ENCODE peak calls at places on chromosomes 1 and 21, in eight cellular contexts. O, H, L, R, K, Q, E and P are unnamed samples.

GRCh38 chr1:21608813-21609212 is 60.3 kb downstream of the RAP1GAP start:
- DNase-seq in O (no peak), H (no peak), L (no peak), R (no peak), K (no peak), Q (no peak), E (no peak), P (no peak)

GRCh38 chr1:8370928-8371327 is 53.0 kb downstream of the SLC45A1 start:
- DNase-seq in O (no peak), H (no peak), L (no peak), R (no peak), K (no peak), Q (no peak), E (peak), P (no peak)

GRCh38 chr1:173467426-173467825 is 9.7 kb upstream of the PRDX6 start:
- DNase-seq in O (no peak), H (no peak), L (no peak), R (peak), K (no peak), Q (no peak), E (no peak), P (no peak)

GRCh38 chr1:158060001-158060400 is 66.6 kb downstream of the KIRREL1 start:
- DNase-seq in O (no peak), H (no peak), L (no peak), R (no peak), K (no peak), Q (no peak), E (no peak), P (peak)

GRCh38 chr1:15523922-15524282 is at the start of gene CASP9:
- DNase-seq in O (no peak), H (no peak), L (no peak), R (no peak), K (no peak), Q (no peak), E (no peak), P (no peak)

GRCh38 chr1:185250063-185250462 is 67.0 kb downstream of the IVNS1ABP start:
- DNase-seq in O (no peak), H (no peak), L (no peak), R (no peak), K (no peak), Q (no peak), E (no peak), P (no peak)

GRCh38 chr1:234617986-234618725 is 8.2 kb upstream of the IRF2BP2 start:
- DNase-seq in O (no peak), H (no peak), L (no peak), R (peak), K (no peak), Q (no peak), E (no peak), P (no peak)

GRCh38 chr1:209029737-209030136 is 553.8 kb upstream of the CAMK1G start:
- DNase-seq in O (no peak), H (no peak), L (no peak), R (no peak), K (no peak), Q (no peak), E (no peak), P (no peak)

GRCh38 chr1:171460018-171460585 is 25.2 kb upstream of the PRRC2C start:
- DNase-seq in O (no peak), H (no peak), L (no peak), R (no peak), K (no peak), Q (no peak), E (no peak), P (no peak)

GRCh38 chr1:84541679-84542078 is 32.6 kb downstream of the CTBS start:
- DNase-seq in O (no peak), H (no peak), L (no peak), R (no peak), K (no peak), Q (no peak), E (no peak), P (no peak)

GRCh38 chr21:27704567-27705166 is 737.8 kb upstream of the ADAMTS5 start:
- DNase-seq in O (no peak), H (no peak), L (no peak), R (no peak), K (no peak), Q (no peak), E (no peak), P (no peak)

GRCh38 chr1:97073936-97074335 is 352.4 kb downstream of the PTBP2 start:
- DNase-seq in O (no peak), H (no peak), L (no peak), R (no peak), K (no peak), Q (no peak), E (no peak), P (no peak)

GRCh38 chr1:59128784-59129227 is 168.1 kb upstream of the FGGY start:
- DNase-seq in O (no peak), H (no peak), L (no peak), R (peak), K (no peak), Q (peak), E (no peak), P (no peak)

GRCh38 chr1:213970193-213970592 is 17.6 kb upstream of the PROX1 start:
- DNase-seq in O (no peak), H (no peak), L (no peak), R (no peak), K (no peak), Q (no peak), E (no peak), P (no peak)

GRCh38 chr1:50604580-50604979 is 181.3 kb upstream of the DMRTA2 start:
- DNase-seq in O (no peak), H (no peak), L (no peak), R (no peak), K (no peak), Q (no peak), E (no peak), P (no peak)

GRCh38 chr1:192008281-192008825 is 149.9 kb upstream of the RGS18 start:
- DNase-seq in O (no peak), H (no peak), L (no peak), R (no peak), K (no peak), Q (no peak), E (no peak), P (no peak)

GRCh38 chr1:240737268-240737667 is 125.3 kb upstream of the GREM2 start:
- DNase-seq in O (no peak), H (no peak), L (no peak), R (no peak), K (no peak), Q (no peak), E (no peak), P (no peak)

GRCh38 chr1:15706751-15707150 is 22.6 kb downstream of the PLEKHM2 start:
- DNase-seq in O (peak), H (no peak), L (no peak), R (no peak), K (no peak), Q (no peak), E (peak), P (peak)

GRCh38 chr1:21547876-21548275 is 38.7 kb downstream of the ALPL start:
- DNase-seq in O (no peak), H (peak), L (no peak), R (no peak), K (no peak), Q (no peak), E (no peak), P (no peak)

GRCh38 chr1:235329139-235329808 is 904 bp downstream of the GGPS1 start:
- DNase-seq in O (peak), H (peak), L (peak), R (peak), K (peak), Q (peak), E (peak), P (peak)

GRCh38 chr1:201769966-201770365 is 59.0 kb upstream of the IPO9 start:
- DNase-seq in O (no peak), H (peak), L (no peak), R (peak), K (no peak), Q (no peak), E (no peak), P (no peak)

GRCh38 chr1:21887216-21887736 is 49.8 kb downstream of the HSPG2 start:
- DNase-seq in O (no peak), H (no peak), L (no peak), R (no peak), K (no peak), Q (no peak), E (peak), P (no peak)

GRCh38 chr1:65149753-65150463 is 1.9 kb downstream of the AK4 start:
- DNase-seq in O (no peak), H (no peak), L (no peak), R (no peak), K (no peak), Q (no peak), E (no peak), P (no peak)

GRCh38 chr1:31712041-31712440 is 8.2 kb upstream of the COL16A1 start:
- DNase-seq in O (no peak), H (no peak), L (no peak), R (peak), K (no peak), Q (no peak), E (no peak), P (no peak)

GRCh38 chr1:2789164-2789985 is 12.1 kb downstream of the TTC34 start:
- DNase-seq in O (no peak), H (peak), L (no peak), R (no peak), K (peak), Q (no peak), E (peak), P (no peak)

GRCh38 chr21:46227811-46228344 is 696 bp downstream of the LSS start:
- DNase-seq in O (no peak), H (no peak), L (no peak), R (no peak), K (no peak), Q (no peak), E (no peak), P (no peak)

GRCh38 chr21:33924079-33924765 is 8.6 kb upstream of the ATP5PO start:
- DNase-seq in O (peak), H (peak), L (peak), R (peak), K (peak), Q (peak), E (peak), P (peak)

GRCh38 chr1:151905070-151905442 is 4.3 kb downstream of the THEM4 start:
- DNase-seq in O (peak), H (no peak), L (no peak), R (peak), K (no peak), Q (no peak), E (no peak), P (no peak)

GRCh38 chr1:29852248-29852647 is 615.9 kb downstream of the PTPRU start:
- DNase-seq in O (no peak), H (no peak), L (no peak), R (no peak), K (no peak), Q (no peak), E (no peak), P (no peak)

GRCh38 chr1:32072622-32073386 is at the start of gene TMEM39B:
- DNase-seq in O (peak), H (peak), L (peak), R (peak), K (peak), Q (peak), E (peak), P (peak)

GRCh38 chr1:55893155-55893554 is 678.0 kb upstream of the USP24 start:
- DNase-seq in O (no peak), H (no peak), L (no peak), R (peak), K (no peak), Q (peak), E (no peak), P (peak)

GRCh38 chr1:169321539-169321938 is 46.1 kb downstream of the NME7 start:
- DNase-seq in O (no peak), H (no peak), L (no peak), R (peak), K (no peak), Q (peak), E (no peak), P (no peak)

GRCh38 chr1:173134029-173134428 is 73.1 kb downstream of the TNFSF4 start:
- DNase-seq in O (no peak), H (no peak), L (no peak), R (peak), K (no peak), Q (no peak), E (no peak), P (no peak)

GRCh38 chr1:90919900-90920299 is 101.9 kb downstream of the ZNF644 start:
- DNase-seq in O (no peak), H (no peak), L (no peak), R (peak), K (no peak), Q (no peak), E (no peak), P (no peak)

GRCh38 chr1:210262167-210262896 is 29.7 kb downstream of the SERTAD4 start:
- DNase-seq in O (no peak), H (no peak), L (no peak), R (no peak), K (no peak), Q (no peak), E (no peak), P (no peak)

GRCh38 chr21:42406846-42407245 is 3.1 kb downstream of the UBASH3A start:
- DNase-seq in O (no peak), H (no peak), L (no peak), R (no peak), K (no peak), Q (no peak), E (no peak), P (no peak)

GRCh38 chr1:234978397-234979291 is 150.0 kb downstream of the TOMM20 start:
- DNase-seq in O (no peak), H (peak), L (peak), R (peak), K (no peak), Q (peak), E (peak), P (no peak)

GRCh38 chr1:5490640-5491039 is 501.6 kb downstream of the NPHP4 start:
- DNase-seq in O (no peak), H (no peak), L (no peak), R (no peak), K (peak), Q (no peak), E (no peak), P (no peak)

GRCh38 chr1:172680733-172681275 is 21.9 kb downstream of the FASLG start:
- DNase-seq in O (no peak), H (no peak), L (no peak), R (no peak), K (no peak), Q (no peak), E (no peak), P (no peak)

GRCh38 chr1:117821782-117822447 is 107.5 kb downstream of the GDAP2 start:
- DNase-seq in O (no peak), H (no peak), L (no peak), R (peak), K (no peak), Q (peak), E (no peak), P (no peak)

DNA sequence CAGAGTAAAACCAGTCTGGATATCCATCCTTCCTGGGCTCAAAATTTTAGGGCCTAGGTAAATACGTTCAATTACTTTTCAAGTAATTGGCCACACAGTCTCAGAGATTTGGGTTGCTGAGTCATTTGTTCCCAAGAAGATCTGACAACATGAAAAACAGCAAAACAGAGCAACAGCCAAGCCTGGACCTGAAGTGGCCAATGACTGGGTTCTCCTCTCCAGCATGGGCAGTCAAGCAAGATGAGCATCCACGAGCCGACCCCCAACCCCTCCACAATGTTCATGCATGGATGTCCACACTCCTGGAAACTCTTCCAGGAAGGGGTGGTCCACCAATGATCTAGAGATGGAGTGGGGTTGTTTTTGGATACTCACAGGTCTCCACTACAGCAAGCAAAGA is 72.8 kb downstream of the CD46 start:
- DNase-seq in O (no peak), H (no peak), L (no peak), R (peak), K (no peak), Q (no peak), E (peak), P (no peak)
- H3K4me3 ChIP-seq in O (no peak), H (no peak), L (no peak), R (no peak), K (no peak), Q (no peak), E (peak), P (no peak)

GRCh38 chr1:20069932-20070331 is at the start of gene PLA2G5:
- DNase-seq in O (peak), H (peak), L (no peak), R (no peak), K (no peak), Q (no peak), E (peak), P (peak)

GRCh38 chr1:20072771-20073170 is 2.8 kb downstream of the PLA2G5 start:
- DNase-seq in O (no peak), H (no peak), L (no peak), R (no peak), K (no peak), Q (no peak), E (no peak), P (no peak)

GRCh38 chr1:20068722-20069121 is 1.3 kb upstream of the PLA2G5 start:
- DNase-seq in O (no peak), H (no peak), L (no peak), R (no peak), K (no peak), Q (no peak), E (no peak), P (no peak)

GRCh38 chr1:20071416-20071815 is 1.4 kb downstream of the PLA2G5 start:
- DNase-seq in O (peak), H (no peak), L (no peak), R (no peak), K (no peak), Q (no peak), E (no peak), P (no peak)

DNA sequence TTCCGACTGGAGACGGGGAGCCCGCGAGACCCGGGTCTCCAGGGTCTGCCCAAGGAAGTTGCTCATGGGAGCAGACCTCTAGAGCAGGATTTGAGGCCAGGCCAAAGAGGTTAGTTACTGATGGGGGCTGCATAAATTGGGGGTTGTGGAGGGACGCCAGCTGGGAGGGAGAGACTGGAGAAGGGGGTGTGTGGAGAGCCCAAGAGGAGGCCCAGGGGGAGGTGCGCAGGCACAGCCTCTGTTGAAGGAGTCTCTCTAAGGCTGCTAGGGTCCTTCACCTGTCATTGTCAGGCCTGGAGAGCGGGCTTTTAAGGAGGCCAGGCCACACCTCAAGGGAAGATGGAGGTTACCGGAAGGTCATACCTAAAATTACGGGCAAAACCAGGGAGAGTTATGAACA is 363 bp downstream of the PLA2G5 start:
- DNase-seq in O (no peak), H (no peak), L (no peak), R (no peak), K (no peak), Q (no peak), E (no peak), P (no peak)
- H3K4me3 ChIP-seq in O (no peak), H (no peak), L (no peak), R (no peak), K (no peak), Q (no peak), E (peak), P (no peak)

DNA sequence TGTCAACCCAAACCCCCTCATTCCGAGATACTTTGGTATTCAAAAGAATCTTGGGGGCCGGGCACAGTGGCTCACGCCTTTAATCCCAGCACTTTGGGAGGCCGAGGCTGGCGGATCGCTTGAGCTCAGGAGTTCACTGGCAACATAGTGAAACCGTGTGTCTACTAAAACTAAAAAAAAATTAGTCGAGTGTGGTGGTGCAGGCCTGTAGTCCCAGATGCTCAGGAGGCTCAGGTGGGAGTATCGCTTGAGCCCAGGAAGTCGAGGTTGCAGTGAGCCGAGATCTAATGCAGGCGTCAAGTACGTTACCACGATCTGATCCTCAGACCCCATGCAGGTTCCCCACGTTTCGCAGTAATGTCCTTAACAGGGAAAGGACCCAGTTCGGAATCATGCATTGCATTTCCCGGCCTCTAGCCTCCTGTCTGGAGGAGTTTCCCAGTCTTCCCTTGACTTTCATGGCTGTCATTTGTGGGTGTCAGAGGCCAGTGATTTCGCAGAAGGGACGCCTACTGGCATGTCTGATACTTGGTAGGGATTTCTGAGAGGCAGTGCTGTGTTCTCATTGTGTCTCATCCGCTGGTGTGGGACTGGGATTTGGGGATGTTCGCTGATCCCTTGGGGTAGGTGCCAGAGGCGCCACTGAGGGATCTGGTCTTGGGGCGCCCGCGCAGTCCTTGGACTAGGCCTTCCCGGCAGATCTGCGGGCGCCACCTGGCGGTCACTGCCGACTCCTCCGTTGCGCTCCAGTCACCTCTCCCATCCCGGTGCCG is 39.3 kb upstream of the HMGN1 start:
- DNase-seq in O (peak), H (peak), L (peak), R (peak), K (peak), Q (peak), E (peak), P (peak)
- H3K4me3 ChIP-seq in O (peak), H (peak), L (peak), R (peak), K (peak), Q (peak), E (peak), P (no peak)

GRCh38 chr1:115593365-115594259 is 48.2 kb upstream of the VANGL1 start:
- DNase-seq in O (no peak), H (no peak), L (no peak), R (no peak), K (no peak), Q (no peak), E (no peak), P (no peak)

GRCh38 chr1:115596080-115596795 is 45.5 kb upstream of the VANGL1 start:
- DNase-seq in O (no peak), H (no peak), L (no peak), R (peak), K (no peak), Q (peak), E (no peak), P (no peak)

GRCh38 chr1:115595279-115596079 is 46.3 kb upstream of the VANGL1 start:
- DNase-seq in O (peak), H (peak), L (peak), R (peak), K (peak), Q (peak), E (peak), P (peak)

DNA sequence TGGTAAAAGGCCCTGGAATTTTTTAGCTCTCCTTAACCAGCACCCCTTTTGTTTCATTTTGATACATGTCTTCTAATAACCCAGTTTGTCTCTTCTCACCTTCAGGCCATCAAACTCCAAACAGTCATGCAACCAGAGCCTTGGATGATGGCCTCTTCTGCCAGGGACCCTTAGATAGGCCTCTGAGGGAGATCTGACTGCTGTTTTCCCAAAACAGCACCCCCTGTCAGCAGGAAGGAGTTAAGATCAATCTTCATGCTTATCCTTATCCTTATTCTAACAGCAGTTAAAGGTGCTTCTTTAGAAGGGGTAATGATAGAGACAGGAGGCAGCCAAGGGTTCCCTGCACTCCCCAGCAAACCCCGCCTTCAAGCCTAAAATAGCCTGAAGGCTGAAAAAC is 49.5 kb upstream of the VANGL1 start:
- DNase-seq in O (no peak), H (no peak), L (no peak), R (no peak), K (no peak), Q (no peak), E (no peak), P (no peak)
- H3K4me3 ChIP-seq in O (no peak), H (no peak), L (no peak), R (no peak), K (no peak), Q (no peak), E (no peak), P (no peak)

GRCh38 chr1:166237675-166238074 is 70.9 kb upstream of the FAM78B start:
- DNase-seq in O (no peak), H (no peak), L (no peak), R (no peak), K (no peak), Q (no peak), E (no peak), P (no peak)
- H3K4me3 ChIP-seq in O (no peak), H (no peak), L (no peak), R (no peak), K (no peak), Q (no peak), E (no peak), P (no peak)